ENCODE peak calls at places on chromosome 1, in seven cellular contexts. D, C, T, Y, N, H and S are unnamed samples.

GRCh38 chr1:8790478-8790877 is 27.0 kb downstream of the RERE start:
- DNase-seq in C (no peak), T (no peak), N (no peak), D (no peak), Y (no peak), H (no peak), S (no peak)

GRCh38 chr1:21590116-21590905 is 78.8 kb downstream of the RAP1GAP start:
- DNase-seq in N (no peak), D (no peak), H (no peak), Y (no peak), T (no peak), C (no peak), S (peak)

GRCh38 chr1:25642710-25643109 is 26.1 kb downstream of the MAN1C1 start:
- DNase-seq in H (no peak), N (peak), Y (peak), T (peak), D (no peak), C (peak), S (no peak)

GRCh38 chr1:206658264-206658980 is 23.1 kb downstream of the DYRK3 start:
- DNase-seq in C (no peak), T (no peak), D (no peak), Y (no peak), H (no peak), N (peak), S (no peak)

GRCh38 chr1:241413386-241413785 is 56.4 kb upstream of the RGS7 start:
- DNase-seq in Y (peak), N (no peak), T (peak), H (no peak), C (no peak), D (peak), S (peak)

GRCh38 chr1:86503477-86504129 is 34.9 kb downstream of the CLCA1 start:
- DNase-seq in C (no peak), D (peak), N (no peak), T (peak), H (no peak), Y (peak), S (peak)

GRCh38 chr1:72892461-72892860 is 610.1 kb upstream of the NEGR1 start:
- DNase-seq in Y (peak), D (peak), H (no peak), T (peak), C (no peak), N (no peak), S (no peak)

GRCh38 chr1:32647308-32648134 is 2.8 kb downstream of the ZBTB8OS start:
- DNase-seq in T (no peak), C (no peak), H (no peak), D (no peak), Y (no peak), N (no peak), S (no peak)

GRCh38 chr1:185108324-185108723 is 48.4 kb downstream of the TRMT1L start:
- DNase-seq in H (no peak), Y (peak), C (no peak), T (peak), D (no peak), N (peak), S (peak)

GRCh38 chr1:18936471-18936813 is 20.0 kb downstream of the IFFO2 start:
- DNase-seq in H (no peak), T (no peak), Y (no peak), C (no peak), N (no peak), D (no peak), S (no peak)

GRCh38 chr1:22875851-22876250 is 96.8 kb downstream of the LACTBL1 start:
- DNase-seq in D (no peak), N (no peak), T (no peak), H (no peak), C (no peak), Y (no peak), S (no peak)

GRCh38 chr1:159922499-159923202 is 2.7 kb downstream of the TAGLN2 start:
- DNase-seq in C (no peak), T (peak), Y (no peak), D (peak), H (no peak), N (no peak), S (no peak)

GRCh38 chr1:55382699-55383377 is 167.7 kb upstream of the USP24 start:
- DNase-seq in Y (no peak), T (no peak), D (no peak), N (no peak), H (no peak), C (no peak), S (no peak)

GRCh38 chr1:34980715-34981114 is 4.4 kb downstream of the TMEM35B start:
- DNase-seq in Y (no peak), T (no peak), N (no peak), H (no peak), D (no peak), C (no peak), S (no peak)

GRCh38 chr1:175208773-175209492 is 16.4 kb upstream of the KIAA0040 start:
- DNase-seq in T (no peak), H (no peak), N (peak), C (peak), D (no peak), Y (no peak), S (no peak)